ENCODE peak calls at places on chromosomes 1 and 21, in seven cellular contexts. I is stomach, M is H9, L is transverse colon, H is LNCaP clone FGC, R is endothelial cell, T is coronary artery. D is an unnamed sample.

GRCh38 chr1:97069312-97069711 is 347.7 kb downstream of the PTBP2 start:
- DNase-seq in R (no peak), M (no peak), L (no peak), H (no peak), T (no peak), I (no peak), D (no peak)

GRCh38 chr1:227440167-227440566 is 121.9 kb upstream of the CDC42BPA start:
- DNase-seq in T (no peak), L (no peak), R (no peak), H (no peak), M (no peak), I (no peak), D (no peak)

GRCh38 chr1:78743626-78744025 is 94.0 kb downstream of the IFI44 start:
- DNase-seq in L (no peak), I (no peak), T (no peak), M (no peak), H (no peak), R (no peak), D (no peak)

GRCh38 chr1:208166340-208167138 is 77.6 kb downstream of the PLXNA2 start:
- DNase-seq in M (peak), H (no peak), I (no peak), L (no peak), T (no peak), R (no peak), D (no peak)

GRCh38 chr1:10795305-10796021 is 983 bp downstream of the CASZ1 start:
- DNase-seq in H (no peak), I (no peak), T (no peak), L (peak), R (peak), M (no peak), D (no peak)

GRCh38 chr1:76170522-76170921 is 96.0 kb downstream of the ST6GALNAC3 start:
- DNase-seq in T (no peak), R (no peak), L (no peak), H (no peak), I (no peak), M (no peak), D (no peak)

GRCh38 chr1:118143828-118144227 is 41.2 kb downstream of the SPAG17 start:
- DNase-seq in M (no peak), H (no peak), R (no peak), I (no peak), L (no peak), T (no peak), D (no peak)

GRCh38 chr1:41532206-41532975 is 47.9 kb upstream of the EDN2 start:
- DNase-seq in T (no peak), L (no peak), R (no peak), H (no peak), M (no peak), I (no peak), D (no peak)

GRCh38 chr1:59730759-59731478 is 83.8 kb upstream of the HOOK1 start:
- DNase-seq in H (no peak), R (no peak), L (peak), T (peak), M (no peak), I (peak), D (no peak)

GRCh38 chr1:236143104-236143948 is 987 bp downstream of the GPR137B start:
- DNase-seq in I (no peak), H (no peak), L (no peak), T (no peak), R (peak), M (no peak), D (no peak)

GRCh38 chr21:45334134-45334533 is 46.4 kb upstream of the POFUT2 start:
- DNase-seq in I (no peak), R (no peak), L (no peak), T (no peak), H (no peak), M (no peak), D (no peak)

GRCh38 chr1:52365091-52365745 is 787 bp downstream of the CC2D1B start:
- DNase-seq in H (peak), L (peak), R (no peak), I (peak), M (peak), T (peak), D (no peak)

GRCh38 chr1:224922404-224923164 is 6.9 kb upstream of the DNAH14 start:
- DNase-seq in T (no peak), L (no peak), I (peak), H (no peak), M (peak), R (peak), D (peak)

GRCh38 chr1:26686795-26687194 is 9.0 kb upstream of the ARID1A start:
- DNase-seq in I (no peak), T (no peak), L (no peak), H (no peak), R (no peak), M (no peak), D (no peak)

GRCh38 chr1:228348708-228349467 is 57.7 kb downstream of the TRIM11 start:
- DNase-seq in H (no peak), R (no peak), M (no peak), I (no peak), L (no peak), T (no peak), D (no peak)

GRCh38 chr1:155479205-155479604 is 83.4 kb downstream of the ASH1L start:
- DNase-seq in R (no peak), L (no peak), I (no peak), T (no peak), M (no peak), H (no peak), D (no peak)

GRCh38 chr1:41662061-41662655 is 177.7 kb upstream of the EDN2 start:
- DNase-seq in M (peak), H (no peak), L (peak), T (no peak), R (peak), I (peak), D (peak)

GRCh38 chr21:33289199-33289819 is 23.1 kb downstream of the IL10RB start:
- DNase-seq in M (no peak), T (no peak), H (no peak), R (peak), L (no peak), I (no peak), D (no peak)

GRCh38 chr21:46005081-46005480 is 23.5 kb downstream of the COL6A1 start:
- DNase-seq in T (peak), L (no peak), M (peak), R (no peak), I (no peak), H (no peak), D (peak)

GRCh38 chr1:232351335-232351734 is 278.6 kb downstream of the SIPA1L2 start:
- DNase-seq in H (no peak), L (no peak), M (no peak), I (no peak), T (no peak), R (no peak), D (no peak)

GRCh38 chr1:56286956-56287355 is 292.4 kb downstream of the PLPP3 start:
- DNase-seq in H (no peak), L (no peak), T (no peak), R (no peak), I (no peak), M (no peak), D (no peak)

GRCh38 chr1:100719490-100719889 is at the start of gene VCAM1:
- DNase-seq in M (peak), L (no peak), H (no peak), R (no peak), I (no peak), T (no peak), D (peak)

GRCh38 chr1:226123591-226124471 is 61.3 kb downstream of the H3-3A start:
- DNase-seq in T (peak), L (peak), R (no peak), I (peak), M (no peak), H (no peak), D (no peak)

GRCh38 chr1:10674700-10675598 is 121.5 kb downstream of the CASZ1 start:
- DNase-seq in L (peak), H (peak), M (no peak), T (no peak), R (no peak), I (peak), D (no peak)

GRCh38 chr1:209641216-209642181 is 10.7 kb downstream of the LAMB3 start:
- DNase-seq in H (no peak), M (no peak), I (no peak), T (peak), R (no peak), L (peak), D (no peak)

GRCh38 chr1:241677171-241677570 is 25.1 kb downstream of the WDR64 start:
- DNase-seq in R (no peak), H (no peak), M (no peak), T (no peak), I (no peak), L (no peak), D (peak)

GRCh38 chr1:210663730-210664573 is 335.2 kb downstream of the HHAT start:
- DNase-seq in M (no peak), L (no peak), T (no peak), H (no peak), R (no peak), I (no peak), D (no peak)

GRCh38 chr1:17201201-17202021 is 3.5 kb upstream of the PADI1 start:
- DNase-seq in L (no peak), T (peak), I (no peak), R (no peak), M (peak), H (no peak), D (no peak)

GRCh38 chr1:241606544-241606943 is 33.6 kb downstream of the CHML start:
- DNase-seq in H (no peak), R (no peak), M (no peak), L (no peak), I (no peak), T (no peak), D (no peak)

GRCh38 chr1:26913754-26914619 is at the start of gene NR0B2:
- DNase-seq in M (no peak), T (no peak), L (peak), I (peak), H (no peak), R (no peak), D (no peak)

GRCh38 chr1:44786138-44786840 is 1.7 kb downstream of the BEST4 start:
- DNase-seq in H (no peak), T (peak), M (peak), I (peak), R (peak), L (peak), D (peak)

GRCh38 chr21:37593740-37594471 is 227.3 kb downstream of the DYRK1A start:
- DNase-seq in H (no peak), T (no peak), R (no peak), M (peak), L (no peak), I (no peak), D (no peak)

GRCh38 chr1:202283991-202284390 is 57.7 kb downstream of the UBE2T start:
- DNase-seq in H (no peak), I (no peak), T (no peak), R (no peak), L (no peak), M (no peak), D (no peak)

GRCh38 chr1:15139654-15140350 is 13.7 kb upstream of the TMEM51 start:
- DNase-seq in M (peak), H (no peak), L (no peak), T (no peak), R (peak), I (peak), D (no peak)

GRCh38 chr1:243452092-243452491 is 196.3 kb downstream of the SDCCAG8 start:
- DNase-seq in I (no peak), L (no peak), M (no peak), H (no peak), T (no peak), R (no peak), D (no peak)

GRCh38 chr1:243447342-243447741 is 191.5 kb downstream of the SDCCAG8 start:
- DNase-seq in M (no peak), H (no peak), I (peak), L (no peak), R (no peak), T (no peak), D (no peak)

GRCh38 chr1:243443557-243443956 is 187.7 kb downstream of the SDCCAG8 start:
- DNase-seq in M (no peak), L (no peak), T (no peak), R (no peak), H (no peak), I (no peak), D (no peak)

DNA sequence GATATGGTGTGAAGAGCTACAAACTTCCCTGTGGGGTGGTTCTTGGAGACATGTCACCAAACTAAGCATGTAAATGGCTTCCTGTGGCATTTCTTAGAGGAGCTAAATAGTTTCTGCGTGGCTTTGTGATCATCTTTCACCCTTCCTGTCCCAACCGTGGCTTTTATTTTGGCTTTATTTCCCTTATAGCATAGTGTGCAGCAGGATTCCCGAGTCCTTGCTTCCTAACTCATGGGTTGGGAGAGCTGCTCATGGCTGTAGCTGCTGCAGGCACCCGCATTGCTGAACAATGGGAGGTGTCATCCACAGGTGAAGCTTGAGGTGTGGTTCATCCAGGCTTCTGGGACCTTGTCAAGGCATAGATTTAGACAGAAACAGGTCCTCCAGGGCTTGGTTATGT is 192.0 kb downstream of the SDCCAG8 start:
- DNase-seq in R (no peak), H (no peak), I (no peak), L (no peak), M (no peak), T (no peak), D (no peak)
- TF ChIP-seq CTCF in R (no peak), H (no peak), I (no peak), L (no peak), M (no peak), T (no peak), D (no peak)

GRCh38 chr1:244864253-244865027 is at the start of gene HNRNPU:
- DNase-seq in T (peak), H (peak), L (peak), I (peak), R (peak), M (peak), D (peak)
- TF ChIP-seq CTCF in T (peak), H (no peak), L (peak), I (no peak), R (peak), M (peak), D (peak)

GRCh38 chr21:18373631-18374030 is 30.0 kb downstream of the TMPRSS15 start:
- DNase-seq in L (no peak), M (no peak), R (no peak), I (no peak), H (no peak), T (no peak), D (no peak)

GRCh38 chr21:18370292-18370691 is 33.3 kb downstream of the TMPRSS15 start:
- DNase-seq in R (no peak), L (no peak), H (no peak), I (no peak), T (no peak), M (no peak), D (no peak)

GRCh38 chr21:18368193-18368592 is 35.4 kb downstream of the TMPRSS15 start:
- DNase-seq in H (no peak), M (no peak), I (no peak), L (no peak), R (no peak), T (no peak), D (no peak)

DNA sequence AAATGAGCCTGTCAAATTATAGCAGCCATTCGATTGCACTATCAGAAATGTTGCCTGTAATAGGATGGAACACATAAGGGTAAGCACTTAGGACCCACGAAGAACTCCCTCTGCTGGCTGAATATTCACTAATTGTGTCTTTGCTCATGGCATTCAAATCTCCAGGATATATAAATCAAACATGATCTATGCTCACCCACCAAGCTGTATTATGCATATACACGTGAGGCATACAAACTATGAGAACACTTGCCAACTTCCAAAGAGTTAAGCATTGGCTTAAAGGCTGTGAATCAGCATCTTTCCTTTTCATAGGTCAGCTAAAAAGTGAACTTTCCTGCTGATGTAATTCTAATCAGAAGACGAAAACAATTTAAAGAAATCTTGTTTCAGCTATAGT is 34.5 kb downstream of the TMPRSS15 start:
- DNase-seq in M (no peak), T (no peak), L (no peak), I (no peak), H (peak), R (peak), D (no peak)
- TF ChIP-seq CTCF in M (peak), T (no peak), L (no peak), I (peak), H (peak), R (peak), D (no peak)

GRCh38 chr1:1440262-1440772 is 4.8 kb downstream of the VWA1 start:
- DNase-seq in T (no peak), M (no peak), L (no peak), R (no peak), H (no peak), I (no peak), D (no peak)
- TF ChIP-seq CTCF in T (no peak), M (no peak), L (no peak), R (no peak), H (no peak), I (no peak), D (no peak)

GRCh38 chr1:199085903-199086302 is 447.1 kb downstream of the PTPRC start:
- DNase-seq in T (no peak), L (no peak), I (no peak), H (no peak), M (no peak), R (no peak), D (no peak)
- TF ChIP-seq CTCF in T (no peak), L (no peak), I (no peak), H (no peak), M (no peak), R (no peak), D (no peak)

D was measured in GM13976.